ENCODE peak calls at places on chromosome 17, in seven cellular contexts. One of them, this sample, is unnamed.

GRCh38 chr17:78324391-78325075 is 35.3 kb downstream of the SOCS3 start:
- DNase-seq in mesendoderm: peak; percentile 71
- DNase-seq in A549: peak; percentile 66
- DNase-seq in iPS-NIHi11: peak; percentile 66
- DNase-seq in stimulated activated CD8-positive, alpha-beta memory T cell treated with anti-CD3 and anti-CD28 coated beads, Interleukin-15, amount 100 ng/mL, for 24 hours: no peak
- DNase-seq in GM13976: no peak
- DNase-seq in astrocyte of the spinal cord: peak; percentile 93
- DNase-seq in this sample: no peak

GRCh38 chr17:38608648-38609047 is 2.9 kb upstream of the SRCIN1 start:
- DNase-seq in mesendoderm: no peak
- DNase-seq in A549: no peak
- DNase-seq in iPS-NIHi11: no peak
- DNase-seq in stimulated activated CD8-positive, alpha-beta memory T cell treated with anti-CD3 and anti-CD28 coated beads, Interleukin-15, amount 100 ng/mL, for 24 hours: no peak
- DNase-seq in GM13976: no peak
- DNase-seq in astrocyte of the spinal cord: no peak
- DNase-seq in this sample: no peak

GRCh38 chr17:50459081-50459676 is 9.5 kb downstream of the CHAD start:
- DNase-seq in mesendoderm: no peak
- DNase-seq in A549: peak; percentile 48
- DNase-seq in iPS-NIHi11: no peak
- DNase-seq in stimulated activated CD8-positive, alpha-beta memory T cell treated with anti-CD3 and anti-CD28 coated beads, Interleukin-15, amount 100 ng/mL, for 24 hours: no peak
- DNase-seq in GM13976: no peak
- DNase-seq in astrocyte of the spinal cord: no peak
- DNase-seq in this sample: no peak

GRCh38 chr17:68910789-68911431 is 44.3 kb downstream of the ABCA8 start:
- DNase-seq in mesendoderm: no peak
- DNase-seq in A549: no peak
- DNase-seq in iPS-NIHi11: no peak
- DNase-seq in stimulated activated CD8-positive, alpha-beta memory T cell treated with anti-CD3 and anti-CD28 coated beads, Interleukin-15, amount 100 ng/mL, for 24 hours: no peak
- DNase-seq in GM13976: no peak
- DNase-seq in astrocyte of the spinal cord: no peak
- DNase-seq in this sample: no peak

GRCh38 chr17:6667516-6667915 is 16.0 kb downstream of the C17orf100 start:
- DNase-seq in mesendoderm: no peak
- DNase-seq in A549: no peak
- DNase-seq in iPS-NIHi11: no peak
- DNase-seq in stimulated activated CD8-positive, alpha-beta memory T cell treated with anti-CD3 and anti-CD28 coated beads, Interleukin-15, amount 100 ng/mL, for 24 hours: no peak
- DNase-seq in GM13976: peak; percentile 8
- DNase-seq in astrocyte of the spinal cord: no peak
- DNase-seq in this sample: no peak

GRCh38 chr17:80389011-80389995 is 25.7 kb upstream of the ENDOV start:
- DNase-seq in mesendoderm: no peak
- DNase-seq in A549: no peak
- DNase-seq in iPS-NIHi11: no peak
- DNase-seq in stimulated activated CD8-positive, alpha-beta memory T cell treated with anti-CD3 and anti-CD28 coated beads, Interleukin-15, amount 100 ng/mL, for 24 hours: no peak
- DNase-seq in GM13976: no peak
- DNase-seq in astrocyte of the spinal cord: peak; percentile 5
- DNase-seq in this sample: no peak

GRCh38 chr17:17147821-17148220 is 58.3 kb downstream of the PLD6 start:
- DNase-seq in mesendoderm: no peak
- DNase-seq in A549: no peak
- DNase-seq in iPS-NIHi11: no peak
- DNase-seq in stimulated activated CD8-positive, alpha-beta memory T cell treated with anti-CD3 and anti-CD28 coated beads, Interleukin-15, amount 100 ng/mL, for 24 hours: no peak
- DNase-seq in GM13976: no peak
- DNase-seq in astrocyte of the spinal cord: peak; percentile 32
- DNase-seq in this sample: no peak

GRCh38 chr17:41483991-41484826 is 3.3 kb upstream of the KRT35 start:
- DNase-seq in mesendoderm: peak; percentile 48
- DNase-seq in A549: no peak
- DNase-seq in iPS-NIHi11: no peak
- DNase-seq in stimulated activated CD8-positive, alpha-beta memory T cell treated with anti-CD3 and anti-CD28 coated beads, Interleukin-15, amount 100 ng/mL, for 24 hours: no peak
- DNase-seq in GM13976: no peak
- DNase-seq in astrocyte of the spinal cord: no peak
- DNase-seq in this sample: no peak

GRCh38 chr17:73506470-73507435 is 137.5 kb downstream of the SDK2 start:
- DNase-seq in mesendoderm: peak; percentile 65
- DNase-seq in A549: no peak
- DNase-seq in iPS-NIHi11: no peak
- DNase-seq in stimulated activated CD8-positive, alpha-beta memory T cell treated with anti-CD3 and anti-CD28 coated beads, Interleukin-15, amount 100 ng/mL, for 24 hours: no peak
- DNase-seq in GM13976: no peak
- DNase-seq in astrocyte of the spinal cord: no peak
- DNase-seq in this sample: no peak

GRCh38 chr17:74369221-74369620 is 1.9 kb downstream of the GPR142 start:
- DNase-seq in mesendoderm: no peak
- DNase-seq in A549: no peak
- DNase-seq in iPS-NIHi11: peak; percentile 65
- DNase-seq in stimulated activated CD8-positive, alpha-beta memory T cell treated with anti-CD3 and anti-CD28 coated beads, Interleukin-15, amount 100 ng/mL, for 24 hours: peak; percentile 25
- DNase-seq in GM13976: peak; percentile 75
- DNase-seq in astrocyte of the spinal cord: no peak
- DNase-seq in this sample: peak; percentile 73

GRCh38 chr17:76382305-76382802 is 2.1 kb upstream of the SPHK1 start:
- DNase-seq in mesendoderm: peak; percentile 80
- DNase-seq in A549: no peak
- DNase-seq in iPS-NIHi11: peak; percentile 77
- DNase-seq in stimulated activated CD8-positive, alpha-beta memory T cell treated with anti-CD3 and anti-CD28 coated beads, Interleukin-15, amount 100 ng/mL, for 24 hours: no peak
- DNase-seq in GM13976: no peak
- DNase-seq in astrocyte of the spinal cord: peak; percentile 49
- DNase-seq in this sample: no peak

GRCh38 chr17:5826384-5826783 is 242.1 kb upstream of the NLRP1 start:
- DNase-seq in mesendoderm: peak; percentile 57
- DNase-seq in A549: peak; percentile 47
- DNase-seq in iPS-NIHi11: no peak
- DNase-seq in stimulated activated CD8-positive, alpha-beta memory T cell treated with anti-CD3 and anti-CD28 coated beads, Interleukin-15, amount 100 ng/mL, for 24 hours: no peak
- DNase-seq in GM13976: no peak
- DNase-seq in astrocyte of the spinal cord: peak; percentile 34
- DNase-seq in this sample: no peak